ENCODE peak calls at places on chromosome 1, in five cellular contexts. W is fibroblast of pulmonary artery, D is cardiac muscle cell, T is HCT116, E is tibial artery. F is an unnamed sample.

GRCh38 chr1:119701659-119702058 is 10.1 kb upstream of the PHGDH start:
- DNase-seq in D (no peak), T (no peak), W (no peak), E (no peak), F (no peak)

GRCh38 chr1:96234299-96234698 is 487.3 kb upstream of the PTBP2 start:
- DNase-seq in T (peak; percentile 29), E (peak; percentile 52), W (peak; percentile 73), D (peak; percentile 81), F (no peak)

GRCh38 chr1:48878191-48878940 is 101.7 kb upstream of the BEND5 start:
- DNase-seq in W (peak; percentile 91), T (no peak), D (peak; percentile 87), E (no peak), F (no peak)

GRCh38 chr1:30790850-30791778 is 33.5 kb upstream of the LAPTM5 start:
- DNase-seq in T (no peak), W (no peak), D (no peak), E (no peak), F (no peak)

GRCh38 chr1:111471012-111471411 is 2.8 kb upstream of the C1orf162 start:
- DNase-seq in W (no peak), E (peak; percentile 69), T (no peak), D (no peak), F (no peak)

GRCh38 chr1:112307930-112308329 is 88.1 kb upstream of the CTTNBP2NL start:
- DNase-seq in E (no peak), D (no peak), T (no peak), W (no peak), F (no peak)

GRCh38 chr1:110060034-110060661 is 10.3 kb downstream of the ALX3 start:
- DNase-seq in E (no peak), D (peak; percentile 38), W (peak; percentile 35), T (no peak), F (no peak)

GRCh38 chr1:155981266-155982088 is 3.1 kb upstream of the ARHGEF2 start:
- DNase-seq in E (peak; percentile 66), D (peak; percentile 90), W (peak; percentile 86), T (no peak), F (no peak)

GRCh38 chr1:85243336-85243735 is 16.1 kb downstream of the C1orf52 start:
- DNase-seq in T (no peak), D (no peak), W (no peak), E (no peak), F (no peak)

GRCh38 chr1:150976879-150977694 is 2.5 kb upstream of the CERS2 start:
- DNase-seq in W (no peak), E (peak; percentile 91), T (peak; percentile 85), D (no peak), F (peak; percentile 26)

GRCh38 chr1:206487970-206488369 is 17.7 kb downstream of the IKBKE start:
- DNase-seq in T (no peak), W (no peak), D (no peak), E (no peak), F (no peak)

GRCh38 chr1:221892301-221892830 is 150.5 kb upstream of the DUSP10 start:
- DNase-seq in T (no peak), E (no peak), D (no peak), W (no peak), F (no peak)
- TF ChIP-seq CTCF in T (no peak), E (no peak), D (no peak), W (no peak), F (no peak)

DNA sequence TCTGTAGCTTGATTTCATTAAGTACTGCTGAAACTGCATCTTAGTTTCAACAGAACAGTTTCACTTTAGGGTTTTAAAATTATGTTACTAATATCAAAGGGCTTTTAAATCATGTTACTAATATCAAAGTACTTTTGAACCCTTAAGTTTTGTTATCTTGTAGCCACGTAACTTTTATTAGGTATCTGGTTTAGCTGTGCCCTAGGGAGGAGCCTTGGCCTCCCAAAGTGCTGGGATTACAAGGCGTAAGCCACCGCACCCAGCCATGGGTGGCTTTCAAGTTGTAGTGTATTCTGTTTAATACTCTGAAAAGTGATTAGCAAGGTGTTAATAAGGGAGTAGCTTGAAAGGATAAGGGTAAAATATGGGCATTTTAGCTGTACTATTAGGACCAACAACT is 2.0 kb downstream of the KDM4A start:
- DNase-seq in D (no peak), E (no peak), T (no peak), W (no peak), F (no peak)
- H3K4me3 ChIP-seq in D (no peak overlapping the region), E (no peak overlapping the region), T (no peak overlapping the region), W (peak overlapping the region; percentile 83), F (peak overlapping the region; percentile 95)

GRCh38 chr1:41329662-41330587 is 31.3 kb upstream of the FOXO6 start:
- DNase-seq in T (no peak), E (no peak), W (no peak), D (no peak), F (no peak)
- TF ChIP-seq CTCF in T (no peak), E (no peak), W (no peak), D (no peak), F (no peak)

DNA sequence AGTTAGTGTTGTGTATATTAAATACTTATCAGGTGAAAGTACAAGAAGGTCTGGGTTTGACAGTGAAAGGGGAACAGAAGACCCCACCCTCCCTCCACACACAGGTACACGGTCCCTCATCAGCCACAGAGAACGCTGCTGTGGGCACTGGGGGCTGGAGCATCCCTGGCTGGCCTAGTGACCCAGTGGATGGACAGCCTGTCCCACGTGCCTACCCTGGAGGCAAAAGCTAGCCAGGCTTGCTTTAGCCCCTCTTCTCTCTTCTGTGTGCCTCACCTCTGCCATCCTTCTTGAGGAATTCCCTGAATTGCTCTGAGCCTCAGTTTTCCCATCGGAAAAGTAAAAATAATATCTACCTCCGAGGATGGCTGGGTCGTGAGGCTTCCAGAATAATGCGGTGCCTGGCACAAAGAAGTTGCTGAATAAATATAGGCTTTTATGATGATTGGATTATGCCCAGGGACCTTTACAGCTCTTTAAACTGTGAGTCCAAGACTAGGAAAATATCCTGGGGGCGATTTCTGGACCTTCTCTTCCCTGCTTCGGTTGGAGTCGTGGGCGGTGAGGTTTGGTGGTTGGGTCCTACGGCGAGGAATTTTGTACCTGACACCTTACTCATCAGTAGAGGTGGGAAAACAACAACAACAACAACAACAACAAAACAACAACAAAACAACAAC is 918 bp downstream of the IFNLR1 start:
- DNase-seq in E (no peak), W (no peak), D (no peak), T (no peak), F (no peak)
- H3K4me3 ChIP-seq in E (no peak overlapping the region), W (no peak overlapping the region), D (peak overlapping the region; percentile 54), T (peak overlapping the region; percentile 51), F (no peak overlapping the region)

GRCh38 chr1:61049850-61050540 is 32.4 kb upstream of the NFIA start:
- DNase-seq in T (peak; percentile 73), D (peak; percentile 92), E (peak; percentile 93), W (peak; percentile 91), F (peak; percentile 66)
- TF ChIP-seq CTCF in T (peak; percentile 74), D (peak; percentile 94), E (peak; percentile 97), W (peak; percentile 84), F (peak; percentile 95)

DNA sequence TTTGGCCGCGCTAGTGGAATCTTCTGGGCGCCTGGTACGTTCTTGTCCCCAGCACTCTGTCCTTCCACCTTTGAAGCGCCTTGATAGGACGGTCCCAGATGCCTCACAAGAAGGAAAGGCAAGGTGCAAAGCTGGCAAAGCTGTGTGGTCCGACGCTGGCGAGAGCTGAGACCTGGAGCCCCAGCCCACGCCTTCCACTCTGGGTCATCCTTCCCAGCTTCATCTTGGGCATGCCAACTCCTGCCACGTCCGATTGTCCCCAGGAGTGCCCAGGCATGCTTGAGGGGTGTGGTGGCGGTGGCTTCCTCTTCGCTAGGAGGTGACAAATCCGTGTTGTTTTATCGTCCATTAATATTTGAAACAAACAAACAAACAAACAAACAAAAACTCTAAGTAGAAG is 123.9 kb upstream of the DPYD start:
- DNase-seq in D (no peak), E (no peak), W (no peak), T (no peak), F (no peak)
- H3K4me3 ChIP-seq in D (peak overlapping the region; percentile 47), E (no peak overlapping the region), W (peak overlapping the region; percentile 66), T (no peak overlapping the region), F (peak overlapping the region; percentile 50)

GRCh38 chr1:1548591-1548990 is 8.2 kb upstream of the TMEM240 start:
- DNase-seq in W (no peak), D (no peak), T (no peak), E (no peak), F (no peak)
- TF ChIP-seq CTCF in W (no peak), D (no peak), T (no peak), E (no peak), F (no peak)

DNA sequence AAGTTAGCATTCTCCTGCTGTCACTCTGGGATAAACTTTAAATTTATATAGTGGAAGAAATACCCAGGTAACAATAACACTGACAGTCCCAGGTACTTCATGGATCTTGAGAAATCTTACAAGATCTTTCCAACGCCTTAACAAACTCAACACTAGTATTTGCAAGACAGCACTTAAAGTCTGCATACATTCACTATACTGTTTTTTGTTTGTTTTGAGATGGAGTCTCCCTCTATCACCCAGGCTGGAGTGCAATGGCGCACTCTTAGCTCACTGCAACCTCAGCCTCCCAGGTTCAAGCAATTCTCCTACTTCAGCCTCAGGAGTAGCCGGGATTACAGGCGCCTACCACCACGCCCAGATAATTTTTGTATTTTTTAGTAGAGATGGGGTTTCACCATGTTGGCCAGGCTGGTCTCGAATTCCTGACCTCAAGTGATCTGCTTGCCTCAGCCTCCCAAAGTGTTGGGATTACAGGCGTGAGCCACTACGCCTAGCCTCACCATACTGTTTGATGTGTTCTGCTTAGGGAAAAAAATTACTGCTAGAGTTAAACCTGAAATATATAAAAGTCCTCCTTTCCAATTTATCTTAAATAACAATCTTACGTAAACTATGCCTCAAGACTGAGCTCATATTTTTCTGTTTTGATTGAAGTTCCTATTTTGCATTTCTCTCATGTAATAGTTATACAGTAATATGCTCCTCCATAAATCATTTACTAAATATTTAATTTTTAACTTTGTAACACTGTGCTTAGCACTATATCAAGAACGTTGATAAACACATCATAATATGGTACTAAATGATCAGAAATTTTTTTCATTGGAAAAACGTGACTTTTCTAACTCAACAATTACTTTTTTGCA is 17.5 kb downstream of the EYA3 start:
- DNase-seq in T (no peak), E (no peak), D (no peak), W (no peak), F (no peak)
- H3K4me3 ChIP-seq in T (no peak overlapping the region), E (no peak overlapping the region), D (no peak overlapping the region), W (no peak overlapping the region), F (no peak overlapping the region)

GRCh38 chr1:5351366-5351765 is 640.9 kb downstream of the NPHP4 start:
- DNase-seq in T (no peak), E (no peak), D (no peak), W (no peak), F (no peak)
- TF ChIP-seq CTCF in T (no peak), E (no peak), D (no peak), W (no peak), F (no peak)

F was measured in HFF-Myc.